ENCODE peak calls at places on chromosomes 4 and X, in eight cellular contexts. H, C, F, G, U, A, O and T are unnamed samples.

GRCh38 chr4:158754385-158755180 is 14.2 kb upstream of the FNIP2 start:
- DNase-seq in O (no peak), G (no peak), C (no peak), H (no peak), F (no peak), A (no peak), U (no peak), T (no peak)

GRCh38 chrX:51697397-51697796 is 12.9 kb upstream of the CENPVL1 start:
- DNase-seq in F (no peak), A (no peak), G (no peak), C (no peak), H (no peak), O (no peak), U (no peak), T (no peak)

GRCh38 chrX:44958480-44958879 is 85.5 kb downstream of the KDM6A start:
- DNase-seq in G (no peak), O (no peak), A (no peak), U (no peak), F (no peak), H (no peak), C (no peak), T (no peak)

GRCh38 chrX:101062171-101062570 is 10.3 kb upstream of the TRMT2B start:
- DNase-seq in F (no peak), C (no peak), U (no peak), G (no peak), O (no peak), A (no peak), H (no peak), T (no peak)

GRCh38 chr4:10715696-10716095 is 31.1 kb upstream of the CLNK start:
- DNase-seq in A (no peak), O (peak), U (no peak), G (no peak), F (no peak), C (no peak), H (peak), T (no peak)

GRCh38 chr4:164357957-164358356 is 396.0 kb upstream of the SMIM31 start:
- DNase-seq in H (no peak), G (no peak), U (no peak), F (no peak), C (no peak), O (peak), A (no peak), T (no peak)

GRCh38 chr4:41009411-41009810 is 204.9 kb downstream of the APBB2 start:
- DNase-seq in A (no peak), H (no peak), O (peak), F (no peak), C (no peak), G (no peak), U (no peak), T (no peak)

GRCh38 chr4:4758708-4759107 is 100.8 kb upstream of the MSX1 start:
- DNase-seq in C (no peak), F (no peak), U (no peak), H (no peak), G (no peak), O (no peak), A (no peak), T (no peak)

GRCh38 chr4:183430317-183430986 is 14.0 kb upstream of the CDKN2AIP start:
- DNase-seq in C (no peak), U (peak), A (no peak), G (peak), O (no peak), F (peak), H (peak), T (peak)

GRCh38 chr4:175705407-175705806 is 106.7 kb downstream of the GPM6A start:
- DNase-seq in C (peak), U (no peak), G (no peak), F (no peak), A (no peak), O (peak), H (no peak), T (no peak)

GRCh38 chr4:55398461-55398860 is 2.7 kb downstream of the TMEM165 start:
- DNase-seq in A (no peak), G (no peak), O (peak), H (no peak), F (no peak), U (no peak), C (no peak), T (no peak)